ENCODE peak calls at places on chromosomes 16 and 17, in six cellular contexts. D is osteoblast, F is right lobe of liver, S is spleen, X is A673, P is stomach. V is an unnamed sample.

GRCh38 chr17:64240261-64240740 is 22.8 kb downstream of the TEX2 start:
- DNase-seq in D (no peak), F (no peak), S (no peak), X (no peak), P (no peak), V (no peak)

GRCh38 chr16:54649846-54650245 is 280.8 kb upstream of the IRX5 start:
- DNase-seq in D (no peak), F (no peak), S (no peak), X (no peak), P (no peak), V (no peak)

GRCh38 chr17:74738051-74738996 is 1.3 kb downstream of the RAB37 start:
- DNase-seq in D (peak; percentile 85), F (peak; percentile 71), S (peak; percentile 95), X (no peak), P (peak; percentile 65), V (no peak)

GRCh38 chr17:31296156-31296555 is 883 bp downstream of the OMG start:
- DNase-seq in D (no peak), F (no peak), S (no peak), X (no peak), P (no peak), V (no peak)

GRCh38 chr17:77460514-77461046 is 319.8 kb downstream of the SEC14L1 start:
- DNase-seq in D (peak; percentile 85), F (no peak), S (no peak), X (peak; percentile 75), P (no peak), V (no peak)

GRCh38 chr17:1562178-1562643 is 381 bp downstream of the PITPNA start:
- DNase-seq in D (peak; percentile 96), F (peak; percentile 73), S (peak; percentile 93), X (no peak), P (peak; percentile 50), V (no peak)

GRCh38 chr17:56319531-56319930 is 166.3 kb downstream of the ANKFN1 start:
- DNase-seq in D (no peak), F (no peak), S (no peak), X (peak; percentile 58), P (no peak), V (no peak)

GRCh38 chr16:78437352-78437968 is 338.0 kb downstream of the WWOX start:
- DNase-seq in D (peak; percentile 77), F (no peak), S (no peak), X (peak; percentile 26), P (peak; percentile 33), V (no peak)

GRCh38 chr17:80913928-80914821 is 77.5 kb upstream of the CHMP6 start:
- DNase-seq in D (no peak), F (peak; percentile 48), S (peak; percentile 81), X (no peak), P (no peak), V (no peak)

GRCh38 chr17:51439395-51440229 is 179.3 kb downstream of the UTP18 start:
- DNase-seq in D (no peak), F (peak; percentile 83), S (no peak), X (peak; percentile 31), P (no peak), V (no peak)

GRCh38 chr16:9970796-9971195 is 211.4 kb downstream of the GRIN2A start:
- DNase-seq in D (no peak), F (no peak), S (no peak), X (no peak), P (no peak), V (no peak)

GRCh38 chr17:51372345-51373004 is 112.1 kb downstream of the UTP18 start:
- DNase-seq in D (no peak), F (no peak), S (no peak), X (peak; percentile 88), P (no peak), V (no peak)

GRCh38 chr17:63378411-63379076 is 67.6 kb downstream of the CYB561 start:
- DNase-seq in D (no peak), F (no peak), S (no peak), X (no peak), P (no peak), V (no peak)

GRCh38 chr17:5537251-5537650 is 47.1 kb downstream of the NLRP1 start:
- DNase-seq in D (no peak), F (no peak), S (no peak), X (no peak), P (no peak), V (no peak)

GRCh38 chr17:35214631-35215273 is 20.6 kb upstream of the SLC35G3 start:
- DNase-seq in D (no peak), F (no peak), S (no peak), X (no peak), P (no peak), V (no peak)

GRCh38 chr17:8162232-8162996 is at the start of gene VAMP2:
- DNase-seq in D (peak; percentile 96), F (peak; percentile 83), S (peak; percentile 96), X (peak; percentile 80), P (peak; percentile 86), V (no peak)

GRCh38 chr17:31174215-31174614 is 79.4 kb downstream of the NF1 start:
- DNase-seq in D (no peak), F (no peak), S (no peak), X (no peak), P (no peak), V (no peak)

GRCh38 chr17:81959362-81960129 is 1.4 kb downstream of the NOTUM start:
- DNase-seq in D (peak; percentile 97), F (peak; percentile 84), S (peak; percentile 95), X (peak; percentile 65), P (peak; percentile 84), V (no peak)

GRCh38 chr16:25034916-25035315 is 19.7 kb upstream of the ARHGAP17 start:
- DNase-seq in D (no peak), F (no peak), S (no peak), X (no peak), P (no peak), V (no peak)

GRCh38 chr17:48184721-48185120 is 77.2 kb downstream of the SNX11 start:
- DNase-seq in D (no peak), F (no peak), S (no peak), X (peak; percentile 35), P (no peak), V (no peak)

GRCh38 chr17:48180842-48181241 is 73.3 kb downstream of the SNX11 start:
- DNase-seq in D (no peak), F (no peak), S (no peak), X (no peak), P (no peak), V (no peak)

GRCh38 chr17:48179071-48179945 is 71.7 kb downstream of the SNX11 start:
- DNase-seq in D (no peak), F (no peak), S (no peak), X (peak; percentile 81), P (no peak), V (no peak)

GRCh38 chr17:48178327-48178726 is 70.8 kb downstream of the SNX11 start:
- DNase-seq in D (no peak), F (no peak), S (no peak), X (peak; percentile 86), P (no peak), V (no peak)

DNA sequence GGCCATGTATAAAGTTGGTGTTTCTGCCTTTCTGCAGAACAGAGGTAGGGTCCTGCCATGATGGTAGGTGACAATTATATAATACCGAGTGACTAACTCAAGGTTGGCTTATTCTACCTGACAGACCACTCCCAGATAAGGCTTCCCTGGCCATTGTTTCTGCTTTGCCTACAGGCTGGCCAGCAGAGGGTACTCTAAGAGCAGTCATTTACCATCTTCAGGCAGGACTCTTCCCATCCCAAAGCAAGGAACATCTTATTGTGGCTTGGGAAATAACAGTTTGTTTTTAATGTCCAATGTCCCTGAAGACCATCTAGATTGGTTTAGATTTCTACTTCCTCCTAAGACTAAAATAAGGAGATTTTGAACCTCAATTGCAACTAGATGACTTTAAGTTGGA is 74.1 kb downstream of the SNX11 start:
- DNase-seq in D (no peak), F (no peak), S (no peak), X (peak; percentile 65), P (no peak), V (no peak)
- TF ChIP-seq CTCF in D (peak; percentile 69), F (peak; percentile 27), S (no peak), X (peak; percentile 73), P (no peak), V (no peak)

GRCh38 chr17:15918661-15919259 is 26.2 kb upstream of the ADORA2B start:
- DNase-seq in D (no peak), F (no peak), S (no peak), X (no peak), P (peak; percentile 29), V (no peak)
- H3K27ac ChIP-seq in D (no peak overlapping the region), F (no peak overlapping the region), S (no peak overlapping the region), X (no peak overlapping the region), P (no peak overlapping the region), V (no peak overlapping the region)

GRCh38 chr16:84836967-84837366 is 17.2 kb downstream of the CRISPLD2 start:
- DNase-seq in D (peak; percentile 43), F (no peak), S (no peak), X (no peak), P (no peak), V (no peak)
- H3K4me1 ChIP-seq in D (peaks cover 53% of the 10 kb centered on the region), F (peaks cover 4% of the 10 kb centered on the region), S (peaks cover 20% of the 10 kb centered on the region), X (no peaks in the 10 kb centered on the region), P (peaks cover 10% of the 10 kb centered on the region), V (peaks cover 75% of the 10 kb centered on the region)

GRCh38 chr16:30722443-30722842 is 23.5 kb downstream of the SRCAP start:
- DNase-seq in D (peak; percentile 71), F (no peak), S (peak; percentile 74), X (no peak), P (no peak), V (no peak)
- TF ChIP-seq CTCF in D (no peak), F (peak; percentile 26), S (peak; percentile 34), X (no peak), P (no peak), V (no peak)

DNA sequence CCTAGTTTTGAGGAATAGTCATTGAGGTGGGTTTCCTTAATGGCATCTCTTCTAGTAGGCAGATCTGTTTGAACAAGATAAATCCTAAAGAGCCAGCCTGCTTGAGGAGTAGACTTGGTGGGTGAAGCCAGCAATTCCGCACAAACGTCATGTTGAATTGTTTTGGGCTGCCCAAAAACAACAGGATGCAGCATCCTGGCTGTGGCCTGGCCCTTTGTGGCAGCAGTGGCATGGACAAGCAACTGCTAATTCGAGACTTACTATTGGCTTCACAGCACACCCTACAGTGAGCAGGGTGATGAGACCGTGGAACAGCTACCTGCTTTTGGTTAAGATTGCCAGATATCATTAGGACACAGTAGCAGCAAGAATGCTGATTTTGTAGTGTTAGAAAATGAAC is 9.3 kb upstream of the VPS4A start:
- DNase-seq in D (no peak), F (no peak), S (no peak), X (no peak), P (no peak), V (no peak)
- H3K27ac ChIP-seq in D (no peak overlapping the region), F (no peak overlapping the region), S (no peak overlapping the region), X (no peak overlapping the region), P (no peak overlapping the region), V (no peak overlapping the region)